ENCODE peak calls at places on chromosomes 1 and 21, in four cellular contexts. B is esophagus muscularis mucosa, M is AG10803, C is sigmoid colon. Q is an unnamed sample.

GRCh38 chr1:92356956-92357355 is 58.1 kb downstream of the RPAP2 start:
- DNase-seq in C (no peak), M (peak; percentile 89), B (no peak), Q (peak; percentile 90)

GRCh38 chr1:246567258-246568235 is 1.3 kb downstream of the CNST start:
- DNase-seq in C (no peak), M (peak; percentile 94), B (no peak), Q (peak; percentile 76)

GRCh38 chr1:1853593-1854257 is 37.2 kb downstream of the GNB1 start:
- DNase-seq in C (no peak), M (no peak), B (no peak), Q (no peak)

GRCh38 chr1:33010946-33011731 is 25.5 kb downstream of the AK2 start:
- DNase-seq in M (peak; percentile 55), B (no peak), C (peak; percentile 78), Q (peak; percentile 72)

GRCh38 chr1:34759472-34760357 is at the start of gene GJB4:
- DNase-seq in C (no peak), M (no peak), B (no peak), Q (no peak)

GRCh38 chr1:11337536-11338350 is 64.7 kb downstream of the UBIAD1 start:
- DNase-seq in B (no peak), C (no peak), M (no peak), Q (peak; percentile 24)

GRCh38 chr1:66316464-66317155 is 217.3 kb upstream of the SGIP1 start:
- DNase-seq in C (no peak), B (no peak), M (peak; percentile 79), Q (peak; percentile 67)

GRCh38 chr1:163772266-163772665 is 450.5 kb downstream of the NUF2 start:
- DNase-seq in B (no peak), C (no peak), M (no peak), Q (no peak)

GRCh38 chr1:162916407-162916806 is 55.4 kb upstream of the CCDC190 start:
- DNase-seq in M (peak; percentile 68), C (no peak), B (no peak), Q (peak; percentile 85)

GRCh38 chr1:226691257-226691656 is 47.8 kb downstream of the ITPKB start:
- DNase-seq in C (no peak), B (no peak), M (no peak), Q (no peak)

GRCh38 chr1:165456114-165456513 is 11.2 kb upstream of the RXRG start:
- DNase-seq in C (no peak), B (no peak), M (no peak), Q (no peak)

GRCh38 chr1:233613252-233614172 is at the start of gene KCNK1:
- DNase-seq in M (peak; percentile 85), C (peak; percentile 67), B (no peak), Q (peak; percentile 89)

GRCh38 chr1:37759451-37759850 is 5.5 kb downstream of the EPHA10 start:
- DNase-seq in M (no peak), B (no peak), C (no peak), Q (no peak)

GRCh38 chr1:234478152-234478480 is 863 bp downstream of the TARBP1 start:
- DNase-seq in M (no peak), C (no peak), B (no peak), Q (peak; percentile 31)

GRCh38 chr1:52920791-52921291 is 699 bp downstream of the ECHDC2 start:
- DNase-seq in C (peak; percentile 73), B (no peak), M (peak; percentile 22), Q (no peak)

GRCh38 chr1:54874079-54874830 is 12.7 kb downstream of the DHCR24 start:
- DNase-seq in B (no peak), M (no peak), C (no peak), Q (no peak)

GRCh38 chr1:204361781-204362180 is 2.1 kb upstream of the PLEKHA6 start:
- DNase-seq in M (no peak), C (peak; percentile 64), B (no peak), Q (no peak)

GRCh38 chr1:9689971-9690381 is 38.4 kb downstream of the PIK3CD start:
- DNase-seq in B (no peak), C (peak; percentile 73), M (no peak), Q (peak; percentile 16)

GRCh38 chr1:100759188-100759587 is 39.6 kb downstream of the VCAM1 start:
- DNase-seq in M (no peak), C (no peak), B (no peak), Q (no peak)

GRCh38 chr1:40394456-40395172 is 21.1 kb downstream of the SMAP2 start:
- DNase-seq in C (no peak), B (no peak), M (peak; percentile 21), Q (peak; percentile 35)

DNA sequence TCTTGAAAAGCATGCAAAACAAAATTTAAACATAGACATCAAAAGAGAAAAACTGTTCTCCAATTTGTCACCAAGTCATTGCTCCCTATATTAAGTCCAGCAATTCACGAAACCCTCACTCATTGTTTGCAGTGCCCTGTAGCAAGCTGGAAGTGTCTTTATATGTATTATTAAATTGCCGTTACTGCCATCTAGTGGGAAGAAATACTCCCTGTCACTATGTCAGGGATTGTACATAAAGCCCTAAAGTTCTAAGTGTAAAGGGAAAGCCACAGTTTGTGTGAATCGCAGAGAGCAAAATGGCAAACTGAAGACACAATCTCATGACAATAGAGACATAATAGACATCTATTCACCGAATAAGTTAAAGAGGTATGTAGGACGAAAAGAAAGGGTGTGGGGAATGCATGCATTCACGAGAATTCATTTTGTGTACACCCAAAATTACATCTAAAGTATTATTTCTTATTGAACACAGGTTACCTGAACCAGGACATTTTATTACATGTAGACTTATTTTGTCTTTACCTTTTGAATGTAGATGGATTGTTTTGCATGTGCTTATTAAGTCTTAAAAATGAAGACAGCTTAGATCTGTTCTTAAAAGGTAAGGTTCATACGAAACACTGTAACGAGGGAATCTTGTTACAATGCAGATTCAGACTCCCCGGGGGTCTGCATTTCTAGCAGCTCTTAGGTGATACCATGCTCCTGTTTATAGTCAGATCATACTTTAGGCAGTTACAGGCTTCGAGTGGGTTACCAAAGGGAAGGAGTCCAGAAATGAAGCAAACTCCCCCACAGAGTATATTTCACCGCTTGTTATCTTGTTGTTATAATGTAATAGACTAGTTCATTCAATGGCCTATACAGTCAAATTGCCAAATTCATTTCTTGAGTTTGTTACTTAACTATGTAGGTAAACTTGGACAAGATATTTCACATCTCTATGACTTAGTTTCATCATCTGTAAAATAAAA is 600.8 kb downstream of the USP25 start:
- DNase-seq in B (no peak), M (peak; percentile 72), C (no peak), Q (peak; percentile 90)
- H3K4me3 ChIP-seq in B (no peak overlapping the region), M (no peak overlapping the region), C (no peak overlapping the region), Q (no peak overlapping the region)

DNA sequence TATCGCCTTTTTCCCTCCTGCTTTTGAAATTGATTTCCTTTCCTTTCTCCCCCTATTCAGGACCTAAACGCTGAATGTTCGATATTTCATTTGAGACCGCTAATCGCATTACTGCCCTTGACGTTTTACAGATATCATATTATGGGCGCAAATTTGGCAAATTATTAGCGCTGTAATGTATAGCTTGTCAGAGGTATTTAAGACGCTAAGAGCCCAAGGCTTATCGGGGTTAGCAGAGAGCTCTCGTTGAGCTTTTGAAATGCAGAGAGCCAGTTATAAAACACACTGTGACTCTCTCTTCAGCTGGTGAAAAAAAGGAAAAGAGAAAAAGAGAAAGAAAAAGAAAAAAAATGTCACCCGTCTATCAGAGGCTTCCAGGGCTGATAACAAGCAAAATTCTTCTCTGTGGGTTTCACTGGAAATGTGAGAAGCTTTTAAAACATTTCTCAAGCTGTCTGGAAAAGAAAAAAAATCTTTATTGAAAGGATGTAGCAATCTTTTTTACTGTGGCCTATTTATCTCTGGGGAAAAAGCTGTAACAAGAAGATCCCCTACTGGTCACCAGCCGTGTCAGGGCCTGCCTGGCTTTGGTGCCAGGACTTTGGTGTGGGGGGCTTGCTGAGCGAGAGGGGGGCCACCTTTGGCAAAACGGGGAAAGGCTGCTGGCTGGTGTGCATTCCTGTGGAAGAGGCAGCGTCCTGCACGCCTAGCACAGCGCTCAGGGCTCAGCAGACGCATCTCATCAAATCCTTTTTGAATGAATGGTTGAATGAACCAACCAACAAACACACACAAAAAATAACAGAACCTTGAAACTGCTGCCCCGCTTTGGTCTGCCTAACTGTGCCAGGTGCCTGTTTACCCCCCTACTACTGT is 119.8 kb downstream of the RNF220 start:
- DNase-seq in M (no peak), C (no peak), B (no peak), Q (no peak)
- TF ChIP-seq CTCF in M (no peak), C (no peak), B (no peak), Q (no peak)

DNA sequence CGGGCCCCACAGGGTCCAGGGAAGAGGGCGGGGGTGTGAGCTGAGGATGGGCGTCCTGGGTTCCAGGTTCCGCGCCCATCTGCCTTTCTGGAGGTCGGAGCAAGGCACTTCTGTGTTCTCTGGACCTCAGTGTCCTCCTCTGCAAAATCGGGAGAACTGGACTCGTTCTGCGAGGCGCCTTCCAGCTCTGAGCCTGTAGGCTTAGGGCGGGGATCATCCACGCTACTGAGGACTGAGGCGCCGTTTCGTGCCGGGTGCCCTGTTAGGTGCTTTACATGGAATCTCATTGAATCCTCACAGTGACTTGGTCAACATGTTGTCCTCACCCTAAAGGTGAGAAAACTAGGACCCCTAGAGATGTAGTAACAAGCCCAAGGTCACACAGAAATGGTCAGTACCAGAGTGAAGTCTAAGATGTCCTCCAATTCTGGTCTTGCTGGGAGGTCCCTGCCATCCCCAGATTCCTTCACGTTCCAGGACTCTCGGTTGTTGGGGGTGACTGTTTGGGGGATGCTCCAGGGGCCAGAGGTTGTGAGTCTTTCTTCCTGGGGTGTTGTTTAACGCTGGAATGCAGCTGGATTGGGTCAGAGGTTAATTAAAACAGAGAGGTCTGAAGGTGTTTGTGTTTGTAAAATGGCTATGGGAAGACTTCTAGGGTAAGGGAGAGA is 683 bp downstream of the PRKAA2 start:
- DNase-seq in M (no peak), C (peak; percentile 66), B (no peak), Q (no peak)
- H3K4me3 ChIP-seq in M (peak overlapping the region; percentile 62), C (peak overlapping the region; percentile 73), B (peak overlapping the region; percentile 76), Q (peak overlapping the region; percentile 53)

GRCh38 chr1:84603941-84604830 is 29.9 kb upstream of the CTBS start:
- DNase-seq in B (peak; percentile 88), M (peak; percentile 93), C (peak; percentile 78), Q (peak; percentile 90)
- TF ChIP-seq CTCF in B (peak; percentile 71), M (peak; percentile 83), C (peak; percentile 80), Q (peak; percentile 63)

GRCh38 chr1:8438449-8438848 is 120.5 kb downstream of the SLC45A1 start:
- DNase-seq in M (no peak), C (peak; percentile 81), B (no peak), Q (no peak)
- H3K4me3 ChIP-seq in M (no peak overlapping the region), C (no peak overlapping the region), B (no peak overlapping the region), Q (no peak overlapping the region)

GRCh38 chr1:13224480-13225060 is 1.4 kb downstream of the PRAMEF18 start:
- DNase-seq in B (peak; percentile 92), C (no peak), M (no peak), Q (no peak)

DNA sequence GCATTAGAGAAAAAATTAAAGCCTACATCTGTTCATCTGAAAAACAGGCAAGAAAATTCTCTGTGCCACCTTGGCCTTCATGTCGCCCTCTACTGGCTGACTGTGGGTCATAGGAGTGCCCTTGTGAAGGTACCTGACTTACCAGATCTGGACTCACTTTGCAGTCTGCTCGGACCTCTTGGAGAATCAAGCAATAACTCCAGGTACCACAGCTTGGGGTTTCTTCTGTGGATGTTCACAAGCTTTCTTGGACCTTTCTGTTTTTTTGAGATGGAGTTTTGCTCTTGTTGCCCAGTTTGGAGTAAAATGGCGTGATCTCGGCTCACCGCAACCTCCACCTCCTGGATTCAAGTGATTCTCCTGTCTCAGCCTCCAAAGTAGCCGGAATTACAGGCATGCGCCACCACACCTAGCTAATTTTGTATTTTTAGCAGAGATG is 2.4 kb upstream of the PRAMEF18 start:
- DNase-seq in M (no peak), B (peak; percentile 91), C (no peak), Q (no peak)
- TF ChIP-seq CTCF in M (peak; percentile 22), B (peak; percentile 17), C (no peak), Q (no peak)

Q was measured in fibroblast of pulmonary artery.